ENCODE peak calls at places on chromosome 4, in five cellular contexts. R is upper lobe of right lung; V is CD8-positive, alpha-beta T cell; D is astrocyte; L is heart left ventricle. C is an unnamed sample.

GRCh38 chr4:108443585-108443984 is 176.8 kb upstream of the RPL34 start:
- DNase-seq in R (no peak), V (no peak), D (no peak), L (no peak), C (no peak)

GRCh38 chr4:86033171-86033570 is 326.7 kb downstream of the MAPK10 start:
- DNase-seq in R (no peak), V (no peak), D (peak), L (peak), C (peak)

GRCh38 chr4:138308421-138308820 is 66.3 kb upstream of the SLC7A11 start:
- DNase-seq in R (no peak), V (no peak), D (peak), L (no peak), C (no peak)

GRCh38 chr4:152085657-152086056 is 324.9 kb upstream of the GATB start:
- DNase-seq in R (no peak), V (no peak), D (no peak), L (no peak), C (no peak)

GRCh38 chr4:127145001-127145400 is 487.8 kb upstream of the INTU start:
- DNase-seq in R (no peak), V (no peak), D (no peak), L (no peak), C (no peak)

GRCh38 chr4:80713409-80713808 is 317.1 kb upstream of the BMP3 start:
- DNase-seq in R (no peak), V (no peak), D (no peak), L (no peak), C (no peak)

GRCh38 chr4:6548201-6548881 is 26.6 kb upstream of the MAN2B2 start:
- DNase-seq in R (no peak), V (no peak), D (no peak), L (no peak), C (no peak)

GRCh38 chr4:140150886-140151699 is 2.9 kb downstream of the MAML3 start:
- DNase-seq in R (peak), V (peak), D (peak), L (peak), C (peak)

GRCh38 chr4:87679449-87680169 is 29.5 kb downstream of the DMP1 start:
- DNase-seq in R (no peak), V (peak), D (peak), L (peak), C (no peak)

GRCh38 chr4:20359692-20360091 is 108.0 kb downstream of the SLIT2 start:
- DNase-seq in R (no peak), V (no peak), D (no peak), L (no peak), C (no peak)

GRCh38 chr4:176123710-176124407 is 58.2 kb downstream of the WDR17 start:
- DNase-seq in R (no peak), V (no peak), D (peak), L (peak), C (no peak)

GRCh38 chr4:153067376-153067775 is 131.3 kb downstream of the FHDC1 start:
- DNase-seq in R (no peak), V (no peak), D (peak), L (no peak), C (no peak)

GRCh38 chr4:140019619-140020367 is 134.2 kb downstream of the MAML3 start:
- DNase-seq in R (no peak), V (no peak), D (no peak), L (no peak), C (no peak)

GRCh38 chr4:48268956-48269860 is at the start of gene TEC:
- DNase-seq in R (peak), V (no peak), D (no peak), L (peak), C (peak)

GRCh38 chr4:48578132-48578964 is 88.3 kb downstream of the ZAR1 start:
- DNase-seq in R (no peak), V (peak), D (peak), L (peak), C (no peak)

GRCh38 chr4:26050212-26050643 is 136.2 kb downstream of the SMIM20 start:
- DNase-seq in R (peak), V (no peak), D (no peak), L (peak), C (no peak)

GRCh38 chr4:6687947-6688878 is 5.5 kb upstream of the S100P start:
- DNase-seq in R (no peak), V (no peak), D (no peak), L (no peak), C (no peak)

GRCh38 chr4:8842614-8843013 is 29.0 kb downstream of the HMX1 start:
- DNase-seq in R (no peak), V (no peak), D (no peak), L (no peak), C (no peak)

GRCh38 chr4:19657856-19658255 is 593.8 kb upstream of the SLIT2 start:
- DNase-seq in R (no peak), V (no peak), D (no peak), L (no peak), C (no peak)

GRCh38 chr4:41256131-41256739 is 493 bp upstream of the UCHL1 start:
- DNase-seq in R (no peak), V (no peak), D (peak), L (no peak), C (no peak)

GRCh38 chr4:11223261-11223660 is 205.4 kb downstream of the HS3ST1 start:
- DNase-seq in R (no peak), V (no peak), D (no peak), L (no peak), C (no peak)

GRCh38 chr4:8251110-8251883 is 18.3 kb upstream of the HTRA3 start:
- DNase-seq in R (no peak), V (no peak), D (no peak), L (no peak), C (peak)

GRCh38 chr4:17544205-17544604 is 29.2 kb downstream of the CLRN2 start:
- DNase-seq in R (no peak), V (no peak), D (no peak), L (no peak), C (no peak)

GRCh38 chr4:186161138-186161537 is 30.2 kb upstream of the CYP4V2 start:
- DNase-seq in R (no peak), V (no peak), D (no peak), L (no peak), C (no peak)

GRCh38 chr4:74287791-74288190 is 20.5 kb upstream of the EPGN start:
- DNase-seq in R (no peak), V (no peak), D (no peak), L (no peak), C (no peak)

GRCh38 chr4:167897116-167897515 is 195.2 kb upstream of the ANXA10 start:
- DNase-seq in R (no peak), V (no peak), D (peak), L (no peak), C (no peak)
- H3K27ac ChIP-seq in R (no peak), V (no peak), D (peak), L (no peak), C (no peak)

GRCh38 chr4:5050520-5050955 is 742 bp upstream of the STK32B start:
- DNase-seq in R (peak), V (no peak), D (peak), L (peak), C (peak)
- TF ChIP-seq CTCF in R (peak), V (no peak), D (peak), L (peak), C (peak)

GRCh38 chr4:77163636-77164035 is 6.6 kb downstream of the CCNG2 start:
- DNase-seq in R (no peak), V (no peak), D (peak), L (no peak), C (no peak)
- H3K27ac ChIP-seq in R (no peak), V (no peak), D (no peak), L (no peak), C (no peak)

GRCh38 chr4:77877771-77878170 is 15.1 kb downstream of the MRPL1 start:
- DNase-seq in R (no peak), V (no peak), D (no peak), L (no peak), C (no peak)

GRCh38 chr4:77880784-77881183 is 18.2 kb downstream of the MRPL1 start:
- DNase-seq in R (no peak), V (no peak), D (no peak), L (no peak), C (no peak)

GRCh38 chr4:77878176-77878575 is 15.5 kb downstream of the MRPL1 start:
- DNase-seq in R (no peak), V (no peak), D (no peak), L (no peak), C (no peak)

GRCh38 chr4:77877167-77877566 is 14.5 kb downstream of the MRPL1 start:
- DNase-seq in R (no peak), V (no peak), D (no peak), L (no peak), C (no peak)

GRCh38 chr4:77881460-77882295 is 19.0 kb downstream of the MRPL1 start:
- DNase-seq in R (no peak), V (no peak), D (no peak), L (no peak), C (no peak)
- TF ChIP-seq CTCF in R (no peak), V (no peak), D (no peak), L (no peak), C (no peak)

GRCh38 chr4:1232661-1233621 is 16.0 kb downstream of the CTBP1 start:
- DNase-seq in R (no peak), V (no peak), D (peak), L (peak), C (peak)

GRCh38 chr4:1235381-1236102 is 13.4 kb downstream of the CTBP1 start:
- DNase-seq in R (peak), V (no peak), D (no peak), L (no peak), C (peak)

GRCh38 chr4:1234811-1235292 is 14.1 kb downstream of the CTBP1 start:
- DNase-seq in R (peak), V (no peak), D (no peak), L (no peak), C (peak)

GRCh38 chr4:1234296-1234695 is 14.6 kb downstream of the CTBP1 start:
- DNase-seq in R (peak), V (no peak), D (no peak), L (no peak), C (peak)

GRCh38 chr4:1233641-1234277 is 15.2 kb downstream of the CTBP1 start:
- DNase-seq in R (peak), V (no peak), D (peak), L (no peak), C (peak)
- H3K27ac ChIP-seq in R (peak), V (no peak), D (peak), L (peak), C (peak)

DNA sequence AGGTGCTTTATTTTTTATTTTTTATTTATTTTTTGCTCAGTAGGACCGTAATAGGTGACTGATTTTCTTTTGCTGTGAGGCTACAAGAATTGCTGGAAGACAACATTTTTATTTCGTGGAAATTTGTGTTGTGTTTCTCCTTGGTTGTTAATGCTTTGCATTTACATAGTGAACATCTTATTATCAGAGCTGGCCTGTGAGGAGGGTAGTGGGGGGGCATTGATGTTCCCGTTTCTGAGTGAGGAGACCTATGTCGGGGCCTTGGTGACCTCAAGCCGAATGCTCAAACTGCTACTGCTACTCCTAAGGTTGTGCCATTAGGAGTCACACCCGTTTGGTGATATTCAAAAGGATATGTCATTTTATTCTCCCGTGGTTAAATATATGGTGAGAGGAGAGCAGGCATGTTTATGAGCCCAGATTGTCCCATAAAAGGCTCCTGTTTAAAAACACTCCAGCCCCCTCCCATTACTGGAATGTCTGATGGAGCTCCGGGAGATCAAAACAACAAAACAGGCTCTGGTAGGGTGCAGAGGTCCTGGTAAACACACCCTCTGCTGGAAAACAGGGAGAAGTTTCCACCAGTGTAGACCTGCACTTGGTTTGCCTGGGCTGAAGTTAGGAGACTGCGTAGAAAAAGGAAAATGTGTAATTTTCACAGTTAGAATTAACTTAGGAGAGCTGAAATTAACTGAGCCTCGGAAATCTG is 5.6 kb downstream of the PDGFRA start:
- DNase-seq in R (no peak), V (no peak), D (no peak), L (no peak), C (no peak)
- TF ChIP-seq CTCF in R (no peak), V (no peak), D (no peak), L (no peak), C (no peak)

C was measured in kidney.